ENCODE peak calls at places on chromosomes 16 and 17, in six cellular contexts. One of them, this sample, is unnamed.

GRCh38 chr16:75462804-75463203 is 1.7 kb downstream of the TMEM170A start:
- DNase-seq in mesendoderm: no peak
- DNase-seq in IMR-90: no peak
- DNase-seq in neuronal stem cell: no peak
- DNase-seq in H1: no peak
- DNase-seq in mesenchymal stem cell: peak; percentile 50
- DNase-seq in this sample: no peak

GRCh38 chr17:41593306-41594095 is 6.8 kb upstream of the KRT14 start:
- DNase-seq in IMR-90: no peak
- DNase-seq in H1: no peak
- DNase-seq in mesenchymal stem cell: no peak
- DNase-seq in mesendoderm: no peak
- DNase-seq in neuronal stem cell: no peak
- DNase-seq in this sample: no peak

GRCh38 chr16:66740010-66740409 is 11.4 kb downstream of the DYNC1LI2 start:
- DNase-seq in mesendoderm: peak; percentile 64
- DNase-seq in H1: no peak
- DNase-seq in IMR-90: peak; percentile 32
- DNase-seq in neuronal stem cell: peak; percentile 46
- DNase-seq in mesenchymal stem cell: peak; percentile 55
- DNase-seq in this sample: peak; percentile 60

GRCh38 chr16:57781741-57782606 is 20.3 kb downstream of the KIFC3 start:
- DNase-seq in neuronal stem cell: no peak
- DNase-seq in IMR-90: peak; percentile 43
- DNase-seq in mesenchymal stem cell: peak; percentile 48
- DNase-seq in H1: no peak
- DNase-seq in mesendoderm: no peak
- DNase-seq in this sample: no peak

GRCh38 chr16:83926726-83927397 is 26.2 kb upstream of the OSGIN1 start:
- DNase-seq in IMR-90: peak; percentile 65
- DNase-seq in mesendoderm: peak; percentile 92
- DNase-seq in mesenchymal stem cell: peak; percentile 52
- DNase-seq in neuronal stem cell: peak; percentile 69
- DNase-seq in H1: peak; percentile 84
- DNase-seq in this sample: peak; percentile 94

GRCh38 chr16:85882181-85882810 is 16.7 kb upstream of the IRF8 start:
- DNase-seq in mesendoderm: no peak
- DNase-seq in H1: no peak
- DNase-seq in neuronal stem cell: no peak
- DNase-seq in mesenchymal stem cell: no peak
- DNase-seq in IMR-90: no peak
- DNase-seq in this sample: peak; percentile 10

GRCh38 chr17:71830916-71831315 is 289.9 kb upstream of the SOX9 start:
- DNase-seq in mesendoderm: peak; percentile 64
- DNase-seq in mesenchymal stem cell: no peak
- DNase-seq in neuronal stem cell: no peak
- DNase-seq in H1: peak; percentile 25
- DNase-seq in IMR-90: no peak
- DNase-seq in this sample: peak; percentile 82

GRCh38 chr17:3735515-3735914 is 11.8 kb downstream of the HASPIN start:
- DNase-seq in mesenchymal stem cell: peak; percentile 24
- DNase-seq in neuronal stem cell: no peak
- DNase-seq in H1: no peak
- DNase-seq in mesendoderm: no peak
- DNase-seq in IMR-90: peak; percentile 36
- DNase-seq in this sample: no peak

GRCh38 chr16:84449156-84450140 is 55.0 kb downstream of the MEAK7 start:
- DNase-seq in mesenchymal stem cell: no peak
- DNase-seq in IMR-90: no peak
- DNase-seq in H1: no peak
- DNase-seq in mesendoderm: no peak
- DNase-seq in neuronal stem cell: no peak
- DNase-seq in this sample: peak; percentile 28

GRCh38 chr16:79329163-79329521 is 271.4 kb downstream of the MAF start:
- DNase-seq in mesenchymal stem cell: no peak
- DNase-seq in H1: no peak
- DNase-seq in neuronal stem cell: no peak
- DNase-seq in IMR-90: no peak
- DNase-seq in mesendoderm: no peak
- DNase-seq in this sample: no peak

GRCh38 chr17:40107266-40107980 is 7.0 kb upstream of the NR1D1 start:
- DNase-seq in H1: no peak
- DNase-seq in mesendoderm: no peak
- DNase-seq in IMR-90: no peak
- DNase-seq in neuronal stem cell: no peak
- DNase-seq in mesenchymal stem cell: peak; percentile 78
- DNase-seq in this sample: peak; percentile 50

GRCh38 chr17:7528842-7529241 is 20.0 kb upstream of the TNFSF12 start:
- DNase-seq in mesenchymal stem cell: no peak
- DNase-seq in mesendoderm: no peak
- DNase-seq in H1: no peak
- DNase-seq in neuronal stem cell: no peak
- DNase-seq in IMR-90: no peak
- DNase-seq in this sample: no peak

GRCh38 chr16:89565506-89566372 is 5.3 kb downstream of the RPL13 start:
- DNase-seq in neuronal stem cell: no peak
- DNase-seq in mesenchymal stem cell: peak; percentile 43
- DNase-seq in IMR-90: peak; percentile 44
- DNase-seq in mesendoderm: peak; percentile 83
- DNase-seq in H1: no peak
- DNase-seq in this sample: peak; percentile 85

GRCh38 chr16:69477546-69477945 is 53.1 kb downstream of the CYB5B start:
- DNase-seq in neuronal stem cell: no peak
- DNase-seq in H1: no peak
- DNase-seq in mesenchymal stem cell: peak; percentile 79
- DNase-seq in mesendoderm: no peak
- DNase-seq in IMR-90: peak; percentile 39
- DNase-seq in this sample: no peak

GRCh38 chr16:10782628-10783027 is 36.0 kb downstream of the TVP23A start:
- DNase-seq in neuronal stem cell: no peak
- DNase-seq in mesenchymal stem cell: no peak
- DNase-seq in mesendoderm: no peak
- DNase-seq in IMR-90: no peak
- DNase-seq in H1: no peak
- DNase-seq in this sample: no peak

GRCh38 chr17:28247671-28248556 is 71.1 kb upstream of the TMEM97 start:
- DNase-seq in mesendoderm: peak; percentile 76
- DNase-seq in mesenchymal stem cell: peak; percentile 10
- DNase-seq in H1: peak; percentile 19
- DNase-seq in neuronal stem cell: no peak
- DNase-seq in IMR-90: peak; percentile 8
- DNase-seq in this sample: peak; percentile 70
- H3K4ac ChIP-seq in mesendoderm: no peak overlapping the region
- H3K4ac ChIP-seq in mesenchymal stem cell: no peak overlapping the region
- H3K4ac ChIP-seq in H1: no peak overlapping the region
- H3K4ac ChIP-seq in neuronal stem cell: peak overlapping the region; percentile 17
- H3K4ac ChIP-seq in IMR-90: no peak overlapping the region
- H3K4ac ChIP-seq in this sample: no peak overlapping the region

DNA sequence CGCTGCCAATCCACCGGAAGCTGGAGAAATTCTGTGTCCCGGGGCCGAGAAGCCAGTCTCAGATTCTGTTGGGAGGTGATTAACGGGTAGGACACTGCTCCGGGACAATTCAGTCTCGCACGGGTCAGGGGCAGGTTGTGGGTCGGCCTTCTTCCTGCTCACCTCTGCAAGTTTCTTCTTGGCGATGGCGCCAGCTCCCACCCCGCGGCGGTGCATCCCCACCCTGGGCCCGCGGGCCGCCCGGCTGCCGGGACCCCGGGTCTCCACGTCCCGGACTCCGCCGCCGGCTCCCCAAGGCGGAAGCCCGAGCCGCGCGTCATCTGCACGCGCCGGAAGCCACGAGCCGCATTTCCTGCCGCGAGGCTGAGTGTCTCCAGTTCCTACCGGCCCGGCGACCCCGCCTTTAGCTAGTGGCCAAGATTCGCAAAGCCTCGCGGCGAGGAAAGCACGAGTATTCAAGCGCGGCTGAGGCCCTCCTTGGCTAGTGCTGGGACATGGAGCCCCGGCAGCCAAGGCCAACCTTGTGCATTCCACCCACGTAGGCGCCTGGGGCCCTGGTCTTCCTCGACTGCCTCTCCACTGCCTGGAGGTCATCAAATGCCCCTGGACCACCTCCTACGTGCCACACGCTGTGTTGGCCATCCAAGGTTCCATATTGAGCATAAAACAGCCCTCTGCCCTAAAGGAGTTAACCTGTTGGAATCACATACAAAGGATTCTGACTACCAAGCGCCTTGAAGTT is at the start of gene SNF8:
- DNase-seq in neuronal stem cell: peak; percentile 90
- DNase-seq in H1: peak; percentile 75
- DNase-seq in IMR-90: peak; percentile 88
- DNase-seq in mesendoderm: peak; percentile 97
- DNase-seq in mesenchymal stem cell: peak; percentile 93
- DNase-seq in this sample: peak; percentile 98
- H3K4ac ChIP-seq in neuronal stem cell: peak within 1 kb of the TSS; percentile 8
- H3K4ac ChIP-seq in H1: peak within 1 kb of the TSS; percentile 97
- H3K4ac ChIP-seq in IMR-90: peak within 1 kb of the TSS; percentile 97
- H3K4ac ChIP-seq in mesendoderm: peak within 1 kb of the TSS; percentile 86
- H3K4ac ChIP-seq in mesenchymal stem cell: peak within 1 kb of the TSS; percentile 95
- H3K4ac ChIP-seq in this sample: no peak within 1 kb of the TSS

DNA sequence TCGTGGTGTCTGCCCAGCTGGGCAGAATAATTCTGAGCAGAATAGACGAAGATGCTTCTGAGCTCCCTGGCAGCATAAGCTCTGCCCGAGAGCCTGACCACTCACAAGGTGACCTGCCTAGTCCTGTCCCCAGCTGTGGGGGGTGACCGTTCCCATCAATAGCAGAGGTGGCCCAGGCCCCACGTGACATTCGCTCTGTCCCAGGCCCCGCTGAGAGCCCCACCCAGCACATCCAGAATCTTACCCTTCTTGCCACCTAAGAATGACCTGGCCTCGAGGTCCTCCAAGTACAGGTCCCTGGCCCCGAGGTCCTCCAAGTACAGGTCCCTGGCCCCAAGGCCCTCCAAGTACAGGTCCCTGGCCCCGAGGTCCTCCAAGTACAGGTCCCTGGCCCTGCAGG is 695 bp upstream of the TMEM204 start:
- DNase-seq in mesendoderm: no peak
- DNase-seq in mesenchymal stem cell: no peak
- DNase-seq in IMR-90: no peak
- DNase-seq in neuronal stem cell: no peak
- DNase-seq in H1: no peak
- DNase-seq in this sample: no peak
- H3K4ac ChIP-seq in mesendoderm: no peak overlapping the region
- H3K4ac ChIP-seq in mesenchymal stem cell: peak overlapping the region; percentile 85
- H3K4ac ChIP-seq in IMR-90: peak overlapping the region; percentile 86
- H3K4ac ChIP-seq in neuronal stem cell: no peak overlapping the region
- H3K4ac ChIP-seq in H1: no peak overlapping the region
- H3K4ac ChIP-seq in this sample: no peak overlapping the region

GRCh38 chr16:31461201-31461920 is 2.1 kb downstream of the ARMC5 start:
- DNase-seq in IMR-90: no peak
- DNase-seq in mesendoderm: no peak
- DNase-seq in mesenchymal stem cell: no peak
- DNase-seq in neuronal stem cell: no peak
- DNase-seq in H1: no peak
- DNase-seq in this sample: no peak
- H3K4ac ChIP-seq in IMR-90: peak overlapping the region; percentile 21
- H3K4ac ChIP-seq in mesendoderm: no peak overlapping the region
- H3K4ac ChIP-seq in mesenchymal stem cell: no peak overlapping the region
- H3K4ac ChIP-seq in neuronal stem cell: no peak overlapping the region
- H3K4ac ChIP-seq in H1: no peak overlapping the region
- H3K4ac ChIP-seq in this sample: no peak overlapping the region

DNA sequence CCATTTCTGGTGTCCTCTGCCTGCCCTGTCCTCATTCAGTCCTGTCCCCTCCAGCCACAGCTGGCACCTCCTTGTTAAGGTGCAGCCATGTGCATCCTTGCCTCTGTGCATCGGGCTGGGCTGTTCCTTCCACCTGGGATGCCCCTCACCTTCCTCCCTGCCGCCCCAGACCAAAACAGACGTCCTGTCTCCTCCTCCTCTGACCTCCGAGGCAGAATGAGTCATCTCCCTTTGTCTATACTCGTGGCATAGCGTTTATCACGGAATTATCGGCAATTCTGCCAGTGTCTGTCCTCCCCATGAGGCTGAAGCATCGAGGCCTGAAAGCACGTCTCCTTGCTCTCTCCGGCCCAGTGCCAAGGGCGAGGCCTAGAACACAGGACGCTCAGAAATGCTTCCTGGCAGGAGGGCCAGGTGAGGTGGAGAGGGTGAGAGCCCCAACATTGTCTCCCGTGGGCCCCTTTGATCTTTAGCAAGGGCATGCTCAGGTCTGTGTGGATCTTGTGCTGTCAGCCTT is 4.6 kb downstream of the RAI1 start:
- DNase-seq in mesendoderm: peak; percentile 80
- DNase-seq in IMR-90: peak; percentile 91
- DNase-seq in neuronal stem cell: no peak
- DNase-seq in mesenchymal stem cell: peak; percentile 95
- DNase-seq in H1: no peak
- DNase-seq in this sample: peak; percentile 63
- H3K4ac ChIP-seq in mesendoderm: no peak overlapping the region
- H3K4ac ChIP-seq in IMR-90: peak overlapping the region; percentile 99
- H3K4ac ChIP-seq in neuronal stem cell: no peak overlapping the region
- H3K4ac ChIP-seq in mesenchymal stem cell: peak overlapping the region; percentile 69
- H3K4ac ChIP-seq in H1: no peak overlapping the region
- H3K4ac ChIP-seq in this sample: no peak overlapping the region